ENCODE peak calls at places on chromosome 10, in seven cellular contexts. W is K562, V is SK-N-SH, E is GM12878, D is H1, C is HCT116, R is HepG2. N is an unnamed sample.

GRCh38 chr10:51341216-51341615 is 266.9 kb downstream of the PRKG1 start:
- DNase-seq in W (no peak), V (no peak), E (no peak), D (no peak), C (no peak), R (no peak), N (no peak)

GRCh38 chr10:3579845-3580244 is 205.2 kb downstream of the KLF6 start:
- DNase-seq in W (no peak), V (no peak), E (no peak), D (no peak), C (no peak), R (no peak), N (no peak)

GRCh38 chr10:13614530-13615332 is 28.0 kb downstream of the PRPF18 start:
- DNase-seq in W (no peak), V (peak; percentile 53), E (no peak), D (no peak), C (no peak), R (no peak), N (no peak)

GRCh38 chr10:69957516-69958231 is 95.0 kb upstream of the MACROH2A2 start:
- DNase-seq in W (no peak), V (no peak), E (no peak), D (no peak), C (no peak), R (no peak), N (no peak)

GRCh38 chr10:662686-663465 is 26.6 kb downstream of the DIP2C start:
- DNase-seq in W (no peak), V (no peak), E (no peak), D (no peak), C (no peak), R (no peak), N (no peak)

GRCh38 chr10:20922033-20922432 is 24.9 kb upstream of the NEBL start:
- DNase-seq in W (no peak), V (no peak), E (no peak), D (no peak), C (no peak), R (no peak), N (no peak)

GRCh38 chr10:43963379-43963778 is 314.7 kb upstream of the ZNF32 start:
- DNase-seq in W (no peak), V (no peak), E (no peak), D (no peak), C (no peak), R (no peak), N (no peak)

GRCh38 chr10:31399631-31400030 is 80.6 kb downstream of the ZEB1 start:
- DNase-seq in W (no peak), V (no peak), E (no peak), D (no peak), C (no peak), R (no peak), N (no peak)

GRCh38 chr10:80407836-80408197 is 534 bp upstream of the PRXL2A start:
- DNase-seq in W (no peak), V (peak; percentile 65), E (no peak), D (no peak), C (peak; percentile 37), R (peak; percentile 63), N (peak; percentile 17)

GRCh38 chr10:132904814-132905649 is 37.3 kb downstream of the CFAP46 start:
- DNase-seq in W (peak; percentile 20), V (no peak), E (no peak), D (no peak), C (no peak), R (peak; percentile 5), N (no peak)

GRCh38 chr10:102267748-102268147 is 22.4 kb downstream of the GBF1 start:
- DNase-seq in W (no peak), V (no peak), E (no peak), D (no peak), C (no peak), R (no peak), N (no peak)

GRCh38 chr10:103742779-103743178 is 112.6 kb downstream of the SH3PXD2A start:
- DNase-seq in W (no peak), V (no peak), E (no peak), D (no peak), C (no peak), R (no peak), N (no peak)

GRCh38 chr10:6151087-6151977 is 51.4 kb upstream of the PFKFB3 start:
- DNase-seq in W (peak; percentile 47), V (peak; percentile 56), E (peak; percentile 51), D (peak; percentile 61), C (no peak), R (peak; percentile 36), N (no peak)

GRCh38 chr10:43387678-43388032 is 16.2 kb downstream of the FXYD4 start:
- DNase-seq in W (peak; percentile 62), V (no peak), E (no peak), D (no peak), C (no peak), R (no peak), N (no peak)

GRCh38 chr10:94155722-94156271 is 162.1 kb downstream of the PLCE1 start:
- DNase-seq in W (no peak), V (no peak), E (no peak), D (no peak), C (no peak), R (no peak), N (no peak)

GRCh38 chr10:113681533-113682470 is 2.1 kb downstream of the CASP7 start:
- DNase-seq in W (no peak), V (no peak), E (peak; percentile 77), D (no peak), C (no peak), R (no peak), N (no peak)

GRCh38 chr10:22611425-22612111 is 102.8 kb downstream of the PIP4K2A start:
- DNase-seq in W (no peak), V (no peak), E (peak; percentile 57), D (no peak), C (no peak), R (no peak), N (no peak)

GRCh38 chr10:98267069-98267893 is 713 bp downstream of the LOXL4 start:
- DNase-seq in W (no peak), V (peak; percentile 49), E (no peak), D (no peak), C (no peak), R (no peak), N (no peak)
- TF ChIP-seq SIN3A in W (no peak), V (no peak), E (no peak), D (no peak), C (no peak), R (no peak), N (no peak)

GRCh38 chr10:73043319-73043718 is 53.3 kb downstream of the P4HA1 start:
- DNase-seq in W (no peak), V (no peak), E (no peak), D (no peak), C (no peak), R (no peak), N (no peak)
- H3K4me1 ChIP-seq in W (no peaks in the 10 kb centered on the region), V (peaks cover 20% of the 10 kb centered on the region), E (no peaks in the 10 kb centered on the region), D (no peaks in the 10 kb centered on the region), C (peaks cover 6% of the 10 kb centered on the region), R (peaks cover 6% of the 10 kb centered on the region), N (peaks cover 8% of the 10 kb centered on the region)

GRCh38 chr10:79238606-79239005 is 108.7 kb upstream of the PPIF start:
- DNase-seq in W (no peak), V (no peak), E (no peak), D (no peak), C (no peak), R (no peak), N (no peak)
- TF ChIP-seq SIN3A in W (no peak), V (no peak), E (no peak), D (no peak), C (no peak), R (no peak), N (no peak)

GRCh38 chr10:71974489-71975011 is 10.4 kb downstream of the CHST3 start:
- DNase-seq in W (no peak), V (no peak), E (no peak), D (no peak), C (peak; percentile 51), R (no peak), N (peak; percentile 45)
- H3K4me1 ChIP-seq in W (peaks cover 12% of the 10 kb centered on the region), V (peaks cover 40% of the 10 kb centered on the region), E (peaks cover 22% of the 10 kb centered on the region), D (no peaks in the 10 kb centered on the region), C (peaks cover 40% of the 10 kb centered on the region), R (peaks cover 71% of the 10 kb centered on the region), N (peaks cover 96% of the 10 kb centered on the region)